ENCODE peak calls at places on chromosome 9, in eight cellular contexts. C is pancreas, W is mesothelial cell of epicardium, T is fibroblast of lung, H is fibroblast of pulmonary artery, D is GM06990, O is ascending aorta, J is adrenal gland. S is an unnamed sample.

GRCh38 chr9:114307323-114308250 is 15.3 kb upstream of the ORM1 start:
- DNase-seq in O (no peak), D (no peak), J (peak; percentile 20), H (peak; percentile 23), W (no peak), T (peak; percentile 59), C (no peak), S (no peak)

GRCh38 chr9:86256653-86257052 is 2.8 kb downstream of the C9orf153 start:
- DNase-seq in J (no peak), W (no peak), T (no peak), H (no peak), D (no peak), C (no peak), O (no peak), S (no peak)

GRCh38 chr9:35679766-35680330 is 6.1 kb downstream of the CA9 start:
- DNase-seq in H (no peak), J (no peak), O (no peak), T (peak; percentile 47), C (no peak), W (no peak), D (no peak), S (no peak)

GRCh38 chr9:114521846-114522245 is 16.6 kb upstream of the WHRN start:
- DNase-seq in W (no peak), C (no peak), T (peak; percentile 50), J (no peak), D (no peak), H (no peak), O (no peak), S (no peak)

GRCh38 chr9:35914307-35914807 is 5.1 kb downstream of the SPAAR start:
- DNase-seq in C (no peak), J (peak; percentile 96), H (peak; percentile 52), T (peak; percentile 34), W (no peak), O (no peak), D (no peak), S (no peak)

GRCh38 chr9:86328153-86328552 is 26.1 kb downstream of the TUT7 start:
- DNase-seq in J (no peak), H (no peak), O (no peak), T (no peak), C (no peak), D (no peak), W (no peak), S (no peak)

GRCh38 chr9:122036988-122037387 is 56.1 kb downstream of the TTLL11 start:
- DNase-seq in J (no peak), D (no peak), W (no peak), T (peak; percentile 66), C (no peak), H (peak; percentile 39), O (no peak), S (no peak)

GRCh38 chr9:93071464-93071863 is 13.0 kb downstream of the SUSD3 start:
- DNase-seq in T (peak; percentile 25), W (no peak), D (no peak), J (no peak), O (no peak), C (no peak), H (peak; percentile 45), S (no peak)

GRCh38 chr9:121636411-121636865 is 15.0 kb upstream of the DAB2IP start:
- DNase-seq in H (peak; percentile 67), T (peak; percentile 36), W (no peak), O (no peak), D (no peak), C (no peak), J (no peak), S (no peak)

GRCh38 chr9:80143899-80144298 is 572.1 kb downstream of the TLE4 start:
- DNase-seq in W (no peak), T (no peak), O (no peak), H (no peak), D (no peak), C (no peak), J (no peak), S (no peak)

GRCh38 chr9:80147866-80148265 is 576.1 kb downstream of the TLE4 start:
- DNase-seq in D (no peak), J (no peak), T (no peak), O (no peak), W (no peak), C (no peak), H (no peak), S (no peak)

GRCh38 chr9:80144856-80145255 is 573.1 kb downstream of the TLE4 start:
- DNase-seq in W (no peak), T (no peak), H (no peak), J (no peak), O (no peak), C (no peak), D (no peak), S (no peak)

GRCh38 chr9:80146466-80146865 is 574.7 kb downstream of the TLE4 start:
- DNase-seq in W (no peak), D (no peak), C (no peak), H (no peak), J (no peak), T (no peak), O (no peak), S (no peak)
- TF ChIP-seq CTCF in W (no peak), D (peak; percentile 48), C (no peak), H (no peak), J (no peak), T (no peak), O (no peak), S (no peak)

GRCh38 chr9:137175345-137175961 is 3.6 kb upstream of the TMEM210 start:
- DNase-seq in O (no peak), D (no peak), W (no peak), J (no peak), C (no peak), H (no peak), T (no peak), S (no peak)
- TF ChIP-seq CTCF in O (no peak), D (peak; percentile 42), W (no peak), J (peak; percentile 5), C (no peak), H (peak; percentile 10), T (no peak), S (no peak)

GRCh38 chr9:132199056-132199455 is 37.2 kb downstream of the NTNG2 start:
- DNase-seq in D (no peak), W (no peak), O (no peak), H (no peak), C (no peak), J (no peak), T (no peak), S (no peak)

GRCh38 chr9:132200706-132201105 is 38.8 kb downstream of the NTNG2 start:
- DNase-seq in W (no peak), T (no peak), O (no peak), H (no peak), J (no peak), C (no peak), D (no peak), S (no peak)

GRCh38 chr9:132201139-132201538 is 39.3 kb downstream of the NTNG2 start:
- DNase-seq in W (no peak), D (no peak), C (peak; percentile 67), H (no peak), J (no peak), T (no peak), O (no peak), S (no peak)

GRCh38 chr9:132204883-132205282 is 43.0 kb downstream of the NTNG2 start:
- DNase-seq in O (no peak), T (no peak), D (no peak), J (no peak), W (no peak), H (no peak), C (no peak), S (no peak)

GRCh38 chr9:132201780-132202703 is 40.2 kb downstream of the NTNG2 start:
- DNase-seq in W (no peak), H (no peak), C (peak; percentile 53), O (no peak), T (no peak), J (no peak), D (no peak), S (no peak)
- TF ChIP-seq CTCF in W (no peak), H (peak; percentile 2), C (no peak), O (no peak), T (no peak), J (no peak), D (no peak), S (no peak)

GRCh38 chr9:126773004-126773607 is 31.7 kb upstream of the ZBTB43 start:
- DNase-seq in H (peak; percentile 22), W (no peak), D (no peak), C (no peak), O (no peak), T (no peak), J (no peak), S (no peak)
- TF ChIP-seq CTCF in H (peak; percentile 60), W (peak; percentile 38), D (peak; percentile 58), C (peak; percentile 18), O (no peak), T (peak; percentile 50), J (peak; percentile 38), S (no peak)

DNA sequence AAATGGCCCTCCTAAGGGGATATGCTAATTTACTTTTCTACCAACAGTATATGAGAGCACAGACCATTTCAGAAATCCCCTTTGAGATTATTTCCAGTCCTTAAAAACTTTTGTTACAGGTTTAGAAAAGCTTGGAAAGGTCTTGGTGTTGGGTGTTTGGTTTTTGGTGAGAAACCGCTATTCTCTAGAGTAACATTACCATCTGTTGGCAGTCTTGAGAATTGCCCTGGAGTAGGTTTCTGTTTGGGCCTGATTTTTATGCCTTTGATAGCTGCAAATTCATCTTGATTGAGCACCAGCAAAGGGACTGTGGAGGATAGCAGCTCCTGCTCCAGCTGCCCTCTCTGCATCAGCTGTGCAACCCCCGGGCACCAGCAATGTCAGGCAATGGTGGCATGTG is 8.0 kb downstream of the NUDT2 start:
- DNase-seq in C (no peak), T (no peak), J (no peak), O (no peak), W (no peak), H (peak; percentile 17), D (no peak), S (no peak)
- TF ChIP-seq CTCF in C (no peak), T (peak; percentile 27), J (no peak), O (no peak), W (no peak), H (peak; percentile 17), D (no peak), S (no peak)

DNA sequence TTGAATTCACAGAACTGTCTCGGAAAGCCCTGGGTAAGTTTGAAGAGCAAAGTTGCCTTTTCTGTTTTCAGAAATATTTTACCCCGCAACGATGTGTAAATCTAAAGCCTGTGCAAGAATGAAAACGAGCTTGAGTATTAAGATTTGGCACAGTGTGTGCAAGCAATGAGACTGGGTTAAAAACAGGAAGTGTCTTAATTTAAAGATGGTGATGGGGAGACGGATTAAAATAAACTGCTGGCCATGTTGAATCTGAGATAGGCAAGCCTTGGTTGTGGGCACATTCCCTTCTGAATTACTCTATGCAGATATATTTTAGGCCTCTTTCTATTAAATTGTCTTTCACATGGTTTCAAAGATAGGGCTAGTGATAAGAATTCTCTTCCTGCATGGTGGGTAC is 294.2 kb upstream of the DMRT1 start:
- DNase-seq in W (no peak), O (no peak), C (no peak), D (no peak), J (no peak), T (no peak), H (no peak), S (no peak)
- TF ChIP-seq CTCF in W (no peak), O (no peak), C (no peak), D (no peak), J (no peak), T (no peak), H (no peak), S (no peak)

DNA sequence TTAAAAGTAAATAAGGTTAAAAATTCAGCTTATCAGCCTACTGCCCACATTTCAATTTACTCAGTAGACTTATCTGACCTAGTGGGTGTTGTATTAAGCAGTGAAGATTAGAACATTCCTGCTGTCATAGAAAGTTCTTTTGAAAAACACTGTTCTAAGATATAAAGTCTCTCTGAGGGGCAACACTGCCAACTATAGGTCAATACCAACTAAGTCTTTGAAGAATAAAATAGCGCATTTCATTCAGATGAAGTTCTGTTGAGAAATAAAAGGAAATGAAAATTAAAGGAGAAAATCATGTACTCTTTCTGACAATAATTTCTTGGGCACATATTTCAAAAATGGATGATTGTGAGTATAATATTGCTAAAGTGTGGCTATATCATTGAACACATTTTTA is 86.8 kb downstream of the PTPRD start:
- DNase-seq in J (no peak), T (no peak), D (no peak), C (no peak), O (no peak), H (no peak), W (no peak), S (no peak)
- TF ChIP-seq CTCF in J (no peak), T (no peak), D (no peak), C (no peak), O (no peak), H (no peak), W (no peak), S (no peak)